ENCODE peak calls at places on chromosomes 6 and 20, in seven cellular contexts. B, T, Z, D, Q, C and F are unnamed samples. For H3K27me3, the result is how much of the 10 kb centered on the place peaks cover.

GRCh38 chr6:170575250-170575649 is 9.2 kb downstream of the PDCD2 start:
- DNase-seq in Q (no peak), T (no peak), D (no peak), C (no peak), Z (no peak), B (no peak), F (no peak)

GRCh38 chr20:56171087-56172012 is 77.2 kb upstream of the MC3R start:
- DNase-seq in B (no peak), T (no peak), Z (no peak), D (peak), Q (no peak), C (no peak), F (no peak)

GRCh38 chr6:160386869-160387518 is 38.8 kb downstream of the SLC22A3 start:
- DNase-seq in T (peak), C (no peak), D (no peak), B (no peak), Z (no peak), Q (no peak), F (no peak)

GRCh38 chr6:30325873-30326445 is 768 bp upstream of the TRIM39 start:
- DNase-seq in Z (no peak), C (no peak), D (peak), T (no peak), Q (peak), B (no peak), F (peak)

GRCh38 chr6:103872219-103872618 is 987.5 kb downstream of the HACE1 start:
- DNase-seq in D (no peak), Z (no peak), Q (no peak), T (no peak), C (no peak), B (no peak), F (no peak)

GRCh38 chr6:122798099-122798641 is 9.1 kb downstream of the SMPDL3A start:
- DNase-seq in B (no peak), Q (peak), T (no peak), Z (no peak), C (no peak), D (no peak), F (peak)

GRCh38 chr6:71482742-71483141 is 194.1 kb downstream of the OGFRL1 start:
- DNase-seq in Z (no peak), T (no peak), C (no peak), D (no peak), Q (no peak), B (no peak), F (no peak)

GRCh38 chr20:16709017-16709416 is 20.8 kb upstream of the SNRPB2 start:
- DNase-seq in D (no peak), Z (no peak), C (no peak), T (no peak), B (no peak), Q (no peak), F (no peak)

GRCh38 chr6:48922837-48923236 is 540.2 kb downstream of the MMUT start:
- DNase-seq in C (no peak), D (no peak), T (no peak), Z (no peak), B (no peak), Q (no peak), F (no peak)

GRCh38 chr20:41048475-41049242 is 20.0 kb downstream of the TOP1 start:
- DNase-seq in C (no peak), B (no peak), Z (no peak), Q (no peak), D (peak), T (no peak), F (no peak)

GRCh38 chr20:49132995-49133451 is 55.1 kb downstream of the STAU1 start:
- DNase-seq in T (peak), C (no peak), Q (peak), D (peak), Z (no peak), B (no peak), F (no peak)

DNA sequence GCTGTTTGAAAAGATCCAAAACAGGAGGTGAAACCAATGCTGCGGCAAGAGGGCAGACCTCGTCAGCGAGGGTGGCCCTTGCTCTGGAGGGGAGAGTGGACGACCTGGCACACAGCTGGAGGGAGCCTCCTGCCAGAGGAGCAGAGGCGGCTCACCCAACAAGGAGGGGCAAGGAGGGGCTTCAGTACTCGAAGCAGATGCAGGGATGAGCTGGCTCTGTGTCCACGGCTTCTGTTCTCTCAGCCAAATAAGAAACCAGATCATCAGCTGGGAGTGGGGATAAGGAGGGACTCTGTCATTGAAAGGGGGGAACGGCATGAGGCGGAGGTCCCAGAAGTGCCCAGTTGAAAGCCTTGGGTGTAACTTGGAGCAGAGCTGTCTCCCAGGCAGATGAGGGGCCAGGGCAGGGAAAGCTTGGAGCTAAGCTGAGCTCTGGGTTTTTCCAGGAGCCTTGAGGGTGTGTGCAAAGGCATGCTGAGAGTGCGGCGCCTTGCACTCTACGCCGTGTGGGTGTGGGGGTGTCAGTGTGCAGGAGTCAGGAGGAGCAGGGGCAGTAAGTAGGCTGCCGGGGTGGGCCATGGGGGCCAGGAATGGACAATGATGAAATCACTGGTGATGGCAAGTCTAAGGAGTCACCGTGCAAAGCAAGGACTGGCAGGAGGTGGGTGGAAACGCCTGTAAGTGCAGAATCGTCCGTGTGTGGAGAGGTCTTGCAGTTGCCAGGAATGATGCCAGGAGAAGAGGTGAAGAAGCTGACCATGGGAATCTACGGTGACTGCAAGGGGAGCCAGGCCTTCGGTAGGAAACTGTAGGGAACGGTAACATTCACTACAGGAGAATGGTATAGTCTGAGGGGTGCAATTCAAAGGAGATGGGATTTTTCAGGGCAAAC is 85.4 kb upstream of the FOXQ1 start:
- DNase-seq in B (no peak), D (no peak), Z (no peak), T (no peak), C (no peak), Q (no peak), F (no peak)
- H3K4me3 ChIP-seq in B (no peak), D (no peak), Z (no peak), T (no peak), C (no peak), Q (no peak), F (no peak)

DNA sequence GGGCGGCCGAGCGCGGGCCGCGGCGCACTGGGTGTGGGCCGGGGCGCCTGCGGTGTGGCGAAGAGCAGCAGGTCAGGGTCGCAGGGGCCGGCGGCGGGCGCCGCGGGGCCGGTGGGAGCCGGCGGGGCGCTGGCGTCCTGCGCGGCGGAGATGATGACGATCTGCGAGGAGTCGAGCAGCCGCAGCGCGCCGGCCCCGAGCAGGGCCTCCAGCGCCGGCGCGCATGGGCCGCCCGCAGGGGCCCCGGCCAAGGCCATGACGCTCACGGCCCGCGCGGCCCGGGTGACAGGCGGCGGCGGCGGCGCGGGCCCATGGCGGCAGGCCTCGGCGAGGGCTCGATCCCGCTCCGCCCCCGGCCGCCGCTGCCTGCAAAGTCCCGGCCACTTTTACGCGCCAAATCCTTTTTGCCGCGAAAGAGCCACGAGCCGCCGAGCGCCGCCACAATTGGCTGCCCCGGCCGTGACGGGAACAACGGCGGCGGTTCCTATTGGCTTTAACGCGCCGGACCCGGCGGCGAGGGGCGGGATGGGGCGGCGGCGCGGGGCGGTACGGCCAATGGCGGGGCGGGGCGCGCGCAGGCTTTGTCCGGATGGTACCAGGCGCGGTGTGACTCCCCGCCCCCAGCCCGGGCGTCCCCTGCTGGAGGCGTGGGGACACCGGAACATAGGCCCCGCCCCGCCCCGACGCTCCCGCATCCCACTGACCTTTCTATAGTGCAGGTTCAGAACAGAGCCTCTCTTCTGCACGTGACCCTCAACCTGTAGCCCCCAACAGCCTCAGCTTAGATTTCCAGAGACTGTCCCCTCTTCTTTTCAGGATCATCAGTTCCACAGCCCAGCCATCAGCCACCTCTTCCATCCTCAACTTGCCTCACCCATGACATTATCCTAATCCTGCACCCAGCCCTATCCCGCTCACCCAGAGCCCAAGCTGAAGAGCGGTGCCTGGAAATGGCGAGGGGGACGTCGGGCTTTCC is at the start of gene E2F1:
- DNase-seq in B (peak), D (peak), Q (peak), T (peak), C (peak), Z (peak), F (peak)
- TF ChIP-seq CTCF in B (no peak), D (peak), Q (no peak), T (peak), C (peak), Z (peak), F (peak)

GRCh38 chr6:50707191-50707590 is 6.1 kb upstream of the TFAP2D start:
- DNase-seq in T (no peak), Z (no peak), C (no peak), D (no peak), Q (no peak), B (no peak), F (no peak)

GRCh38 chr6:50706575-50706974 is 6.8 kb upstream of the TFAP2D start:
- DNase-seq in T (no peak), C (no peak), Z (no peak), Q (no peak), D (peak), B (no peak), F (no peak)

GRCh38 chr6:50709366-50709734 is 4.0 kb upstream of the TFAP2D start:
- DNase-seq in D (peak), B (no peak), C (no peak), Z (no peak), T (no peak), Q (no peak), F (no peak)

GRCh38 chr6:50708664-50709365 is 4.5 kb upstream of the TFAP2D start:
- DNase-seq in Q (no peak), C (no peak), Z (no peak), D (no peak), T (no peak), B (no peak), F (no peak)

GRCh38 chr6:50707652-50708325 is 5.5 kb upstream of the TFAP2D start:
- DNase-seq in B (no peak), C (no peak), Z (no peak), Q (no peak), D (peak), T (no peak), F (no peak)
- H3K27me3 ChIP-seq in B (under half), C (under half), Z (under half), Q (under half), D (half or more), T (under half), F (under half)

GRCh38 chr20:24950128-24950835 is 1.2 kb downstream of the CST7 start:
- DNase-seq in D (no peak), Q (no peak), C (no peak), T (no peak), Z (no peak), B (no peak), F (no peak)
- H3K4me3 ChIP-seq in D (no peak), Q (no peak), C (no peak), T (no peak), Z (no peak), B (peak), F (no peak)

DNA sequence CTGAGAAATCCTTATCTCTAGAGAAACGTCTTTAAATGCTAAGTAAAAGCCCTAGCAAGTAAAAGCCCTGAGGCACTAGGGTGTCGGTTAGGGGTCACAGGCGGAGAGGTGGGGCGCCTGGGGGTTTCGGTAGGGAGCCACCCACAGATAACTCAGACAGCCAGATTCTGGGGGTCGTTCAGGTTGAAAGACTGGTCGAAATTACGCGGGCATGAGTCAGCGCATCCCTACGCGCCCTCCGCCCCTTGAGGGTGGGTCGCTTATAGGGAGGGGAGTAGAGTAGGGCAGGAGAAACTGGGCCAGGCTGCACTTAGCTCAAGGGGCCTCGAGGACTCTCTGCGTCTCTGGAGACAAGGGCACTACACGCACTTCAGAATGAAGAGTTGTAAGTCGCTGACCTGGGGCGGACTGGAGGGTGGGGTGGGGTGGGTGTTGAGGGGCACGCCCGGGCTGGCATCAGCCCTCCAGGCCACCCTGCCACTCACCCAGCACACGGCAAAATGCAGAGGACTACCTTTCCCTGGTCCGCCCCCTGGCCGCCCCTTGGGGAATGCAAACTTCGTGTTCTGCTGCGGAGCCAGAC is 598 bp upstream of the PPT2 start:
- DNase-seq in D (peak), T (peak), Q (peak), Z (no peak), C (peak), B (no peak), F (no peak)
- TF ChIP-seq CTCF in D (peak), T (no peak), Q (no peak), Z (no peak), C (no peak), B (no peak), F (no peak)

DNA sequence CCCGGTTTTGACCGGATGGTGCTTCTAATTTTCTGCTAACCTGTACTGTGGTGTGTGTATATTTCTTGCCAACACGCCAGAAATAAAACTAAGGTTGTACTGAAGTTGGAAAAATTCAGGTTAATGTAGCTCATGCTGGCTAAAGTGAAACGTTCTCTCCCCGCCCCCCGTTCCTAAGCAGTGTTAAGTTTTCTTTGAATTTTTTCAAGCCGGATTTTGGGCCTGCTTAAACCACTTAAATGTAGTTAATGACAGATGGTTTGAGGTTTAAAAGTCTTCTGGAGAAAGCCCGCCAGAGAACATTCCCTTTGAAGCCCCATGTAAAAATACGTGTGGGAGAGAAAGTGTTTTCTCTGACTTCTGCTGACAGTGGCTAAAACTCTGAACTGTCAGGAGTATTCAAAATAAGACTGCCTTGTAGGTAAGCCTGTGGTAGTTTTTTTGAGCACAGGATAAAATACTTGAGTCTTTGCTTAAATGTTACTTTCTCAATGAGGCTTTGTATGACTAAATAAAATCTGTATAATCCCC is 101.4 kb downstream of the OR2B2 start:
- DNase-seq in C (no peak), T (no peak), B (no peak), Z (no peak), D (no peak), Q (no peak), F (no peak)
- H3K27me3 ChIP-seq in C (under half), T (under half), B (under half), Z (under half), D (under half), Q (under half), F (under half)

DNA sequence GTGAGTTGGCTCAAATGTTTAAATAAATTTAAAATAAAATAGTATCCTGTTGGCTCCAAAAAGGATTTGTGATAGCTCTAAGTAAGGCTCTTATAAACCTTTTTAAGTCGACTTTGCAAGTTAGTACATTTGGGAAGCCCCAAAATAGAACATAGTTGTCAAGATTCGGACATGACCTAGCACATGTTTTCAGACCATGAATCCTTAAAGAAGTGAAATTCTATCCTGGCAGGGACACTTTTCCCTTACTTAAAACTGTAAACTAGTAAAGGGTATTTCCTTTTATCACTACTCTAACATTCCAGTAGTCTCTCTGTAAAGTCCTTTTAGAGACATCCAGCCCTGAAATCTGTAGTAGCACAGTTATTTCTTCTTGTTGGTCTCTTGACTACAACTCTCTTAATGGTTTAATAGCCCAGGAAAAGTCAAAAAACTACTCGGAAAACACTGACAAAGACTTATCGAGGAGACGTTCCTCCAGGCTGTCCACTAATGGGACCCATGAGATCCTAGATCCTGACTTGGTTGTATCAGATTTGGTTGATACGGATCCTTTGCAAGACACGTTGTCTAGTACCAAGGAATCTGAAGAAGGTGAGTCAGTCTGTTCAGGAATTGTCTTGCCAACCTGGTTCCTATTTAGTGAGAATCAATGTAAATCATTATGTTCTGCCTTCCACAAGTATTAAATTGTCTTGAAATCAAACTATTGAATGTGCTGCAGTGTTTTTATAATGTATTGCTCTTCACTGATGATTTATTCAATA is 83.6 kb downstream of the SCAND1 start:
- DNase-seq in C (no peak), B (no peak), Q (peak), Z (no peak), T (no peak), D (no peak), F (no peak)
- H3K4me3 ChIP-seq in C (no peak), B (no peak), Q (peak), Z (no peak), T (no peak), D (no peak), F (no peak)

GRCh38 chr6:33778475-33779121 is 10.3 kb downstream of the LEMD2 start:
- DNase-seq in T (no peak), C (no peak), Q (no peak), Z (no peak), D (peak), B (no peak), F (no peak)

GRCh38 chr6:33781105-33781975 is 7.6 kb downstream of the LEMD2 start:
- DNase-seq in C (no peak), D (peak), T (no peak), Q (peak), Z (no peak), B (no peak), F (no peak)

GRCh38 chr6:33779895-33780294 is 9.0 kb downstream of the LEMD2 start:
- DNase-seq in B (no peak), Q (no peak), D (no peak), C (no peak), Z (no peak), T (no peak), F (no peak)

GRCh38 chr6:33777716-33778474 is 11.0 kb downstream of the LEMD2 start:
- DNase-seq in T (no peak), B (no peak), Q (no peak), C (no peak), Z (no peak), D (no peak), F (no peak)

DNA sequence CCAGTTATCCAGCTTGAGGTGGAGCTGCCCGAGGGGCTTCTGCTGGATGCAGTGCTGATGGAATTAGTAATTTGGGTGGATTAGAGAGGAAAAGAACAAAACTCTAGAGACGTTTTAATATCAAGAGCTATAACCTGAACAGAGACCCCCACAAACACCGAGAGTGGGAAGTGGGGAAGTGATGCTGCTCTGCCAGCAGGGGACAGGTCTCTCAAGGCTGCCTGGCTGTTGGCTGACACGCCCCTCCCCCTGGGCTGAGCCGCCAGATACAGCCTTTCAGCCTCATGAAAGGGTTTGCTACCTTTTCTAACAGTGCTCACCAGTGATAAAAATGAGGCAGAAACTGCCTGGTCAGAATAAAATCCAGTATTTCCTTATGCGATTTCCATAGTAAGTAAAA is 9.6 kb downstream of the LEMD2 start:
- DNase-seq in D (peak), C (no peak), B (no peak), Q (no peak), Z (no peak), T (no peak), F (no peak)
- TF ChIP-seq CTCF in D (peak), C (no peak), B (no peak), Q (peak), Z (no peak), T (no peak), F (no peak)

GRCh38 chr6:40586800-40587201 is 363 bp downstream of the LRFN2 start:
- DNase-seq in C (no peak), T (peak), B (no peak), Z (no peak), Q (no peak), D (peak), F (no peak)
- H3K27me3 ChIP-seq in C (under half), T (under half), B (under half), Z (under half), Q (under half), D (under half), F (under half)